ENCODE peak calls at places on chromosome 12, in four cellular contexts. C, Y, F and N are unnamed samples.

GRCh38 chr12:53791735-53792326 is 40.1 kb upstream of the CISTR start:
- DNase-seq in F (no peak), Y (no peak), C (no peak), N (peak)

GRCh38 chr12:113325938-113326337 is 9.0 kb downstream of the SLC8B1 start:
- DNase-seq in C (no peak), Y (peak), F (no peak), N (no peak)

GRCh38 chr12:69872804-69873203 is 47.8 kb downstream of the MYRFL start:
- DNase-seq in Y (no peak), F (no peak), C (no peak), N (peak)

GRCh38 chr12:31819427-31819826 is 90.6 kb upstream of the AMN1 start:
- DNase-seq in F (no peak), C (no peak), Y (no peak), N (peak)

GRCh38 chr12:70214972-70215617 is 28.1 kb upstream of the CNOT2 start:
- DNase-seq in C (no peak), Y (no peak), F (no peak), N (no peak)

GRCh38 chr12:27521066-27521465 is 2.9 kb upstream of the PPFIBP1 start:
- DNase-seq in Y (no peak), F (no peak), C (no peak), N (no peak)

GRCh38 chr12:114218136-114218535 is 187.8 kb downstream of the TBX5 start:
- DNase-seq in C (no peak), F (no peak), Y (no peak), N (no peak)

GRCh38 chr12:130819248-130819576 is 19.8 kb downstream of the STX2 start:
- DNase-seq in F (no peak), C (no peak), Y (no peak), N (no peak)

GRCh38 chr12:109875572-109876131 is 4.7 kb downstream of the GLTP start:
- DNase-seq in F (peak), Y (no peak), C (peak), N (peak)

GRCh38 chr12:19227880-19228210 is 98.3 kb downstream of the PLEKHA5 start:
- DNase-seq in Y (no peak), F (no peak), C (no peak), N (no peak)

GRCh38 chr12:93776581-93777018 is 99.4 kb downstream of the CRADD start:
- DNase-seq in C (no peak), F (no peak), Y (no peak), N (no peak)

GRCh38 chr12:48105321-48105866 is 485 bp downstream of the SENP1 start:
- DNase-seq in F (no peak), Y (no peak), C (no peak), N (peak)

GRCh38 chr12:76311796-76312195 is 36.4 kb downstream of the BBS10 start:
- DNase-seq in F (no peak), C (no peak), Y (no peak), N (peak)

GRCh38 chr12:13539051-13539450 is 342.5 kb downstream of the EMP1 start:
- DNase-seq in C (no peak), F (no peak), Y (no peak), N (no peak)

GRCh38 chr12:28583771-28584261 is 393.6 kb downstream of the CCDC91 start:
- DNase-seq in Y (no peak), C (no peak), F (no peak), N (peak)

GRCh38 chr12:107411792-107412535 is 273.6 kb upstream of the PWP1 start:
- DNase-seq in F (no peak), Y (no peak), C (no peak), N (peak)

GRCh38 chr12:103632554-103633216 is 45.6 kb downstream of the STAB2 start:
- DNase-seq in F (peak), C (peak), Y (peak), N (peak)

GRCh38 chr12:98645572-98646067 is 530 bp downstream of the APAF1 start:
- DNase-seq in F (no peak), Y (no peak), C (no peak), N (peak)

GRCh38 chr12:84723988-84724387 is 188.6 kb downstream of the SLC6A15 start:
- DNase-seq in F (no peak), C (no peak), Y (no peak), N (no peak)

GRCh38 chr12:39906237-39906636 is 199.6 kb downstream of the SLC2A13 start:
- DNase-seq in F (no peak), Y (no peak), C (no peak), N (no peak)

GRCh38 chr12:34401659-34402227 is 379.4 kb downstream of the ALG10 start:
- DNase-seq in Y (peak), F (peak), C (peak), N (no peak)

GRCh38 chr12:52679875-52680274 is 332 bp downstream of the KRT1 start:
- DNase-seq in F (no peak), C (no peak), Y (no peak), N (no peak)

GRCh38 chr12:15583804-15584203 is 205.4 kb downstream of the EPS8 start:
- DNase-seq in F (no peak), Y (no peak), C (no peak), N (no peak)

GRCh38 chr12:8088574-8088973 is 6.5 kb downstream of the NECAP1 start:
- DNase-seq in Y (no peak), F (no peak), C (no peak), N (no peak)

GRCh38 chr12:9032202-9032964 is 43.0 kb downstream of the KLRG1 start:
- DNase-seq in F (no peak), Y (no peak), C (no peak), N (peak)

GRCh38 chr12:103841690-103842584 is 903 bp upstream of the NT5DC3 start:
- DNase-seq in F (peak), Y (peak), C (peak), N (peak)

GRCh38 chr12:115464008-115464672 is 780.2 kb upstream of the TBX3 start:
- DNase-seq in F (no peak), C (no peak), Y (no peak), N (peak)

GRCh38 chr12:29673346-29673745 is 110.4 kb downstream of the TMTC1 start:
- DNase-seq in Y (no peak), C (no peak), F (no peak), N (peak)

GRCh38 chr12:46432325-46432724 is 59.8 kb upstream of the SLC38A2 start:
- DNase-seq in Y (no peak), C (no peak), F (no peak), N (no peak)

GRCh38 chr12:49055978-49056754 is 4.4 kb downstream of the KMT2D start:
- DNase-seq in F (peak), C (no peak), Y (no peak), N (peak)

GRCh38 chr12:74539261-74539660 is 1.6 kb downstream of the ATXN7L3B start:
- DNase-seq in F (no peak), Y (no peak), C (no peak), N (no peak)

GRCh38 chr12:90939382-90939781 is 15.6 kb downstream of the CCER1 start:
- DNase-seq in Y (no peak), F (no peak), C (no peak), N (no peak)

GRCh38 chr12:29234965-29235364 is 85.9 kb downstream of the FAR2 start:
- DNase-seq in Y (no peak), F (no peak), C (no peak), N (peak)

GRCh38 chr12:90995041-90995440 is 9.7 kb downstream of the EPYC start:
- DNase-seq in C (no peak), Y (no peak), F (no peak), N (no peak)

GRCh38 chr12:100123316-100124095 is 19.2 kb downstream of the BLTP3B start:
- DNase-seq in F (no peak), Y (no peak), C (no peak), N (no peak)

GRCh38 chr12:96425321-96425720 is 25.1 kb upstream of the CDK17 start:
- DNase-seq in Y (no peak), C (no peak), F (no peak), N (peak)

GRCh38 chr12:4849024-4849594 is 60.6 kb upstream of the KCNA1 start:
- DNase-seq in F (no peak), C (no peak), Y (no peak), N (peak)

GRCh38 chr12:6788972-6789905 is at the start of gene CD4:
- DNase-seq in C (no peak), F (peak), Y (peak), N (no peak)

GRCh38 chr12:6787309-6787708 is 2.0 kb upstream of the CD4 start:
- DNase-seq in F (no peak), Y (no peak), C (no peak), N (no peak)

GRCh38 chr12:6791931-6792520 is 2.7 kb downstream of the CD4 start:
- DNase-seq in Y (no peak), C (no peak), F (no peak), N (no peak)

GRCh38 chr12:6792522-6793201 is 3.3 kb downstream of the CD4 start:
- DNase-seq in F (peak), C (no peak), Y (peak), N (no peak)

DNA sequence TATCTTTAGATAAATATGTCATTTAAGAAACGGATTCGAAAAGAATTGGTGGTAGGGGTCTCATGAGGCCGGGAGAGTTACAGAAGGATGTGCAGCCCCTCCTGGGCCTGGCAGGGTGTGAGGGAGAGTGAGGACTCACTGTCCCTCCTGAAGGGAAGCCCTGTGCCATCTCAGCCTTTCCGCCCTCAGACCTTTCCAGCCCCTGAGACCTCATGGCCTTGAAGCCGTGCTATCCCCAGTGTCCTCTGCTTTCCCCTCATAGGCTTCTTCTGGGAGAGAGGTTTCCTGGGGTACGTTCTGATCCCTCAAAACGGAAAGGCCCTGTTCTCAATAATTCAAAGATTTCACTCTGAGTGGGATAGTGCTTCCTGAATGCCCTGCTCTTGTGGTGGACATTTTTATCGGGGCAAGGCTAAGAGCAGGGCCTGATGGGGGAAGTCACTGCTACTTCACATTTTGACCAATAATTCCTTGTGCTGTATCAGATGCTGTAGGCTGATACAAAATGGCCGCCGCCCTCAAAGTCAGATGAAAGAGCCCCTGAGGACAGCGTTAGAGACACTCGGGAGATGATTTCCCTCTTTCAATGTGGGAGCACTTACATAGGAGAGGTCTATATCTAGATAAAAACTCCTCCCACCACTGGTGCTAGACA is 1.3 kb downstream of the CD4 start:
- DNase-seq in Y (no peak), C (no peak), F (no peak), N (no peak)
- H3K4me3 ChIP-seq in Y (no peak), C (peak), F (peak), N (no peak)

GRCh38 chr12:120229583-120230325 is 28.8 kb upstream of the RPLP0 start:
- DNase-seq in C (peak), F (peak), Y (peak), N (peak)

GRCh38 chr12:120230974-120231315 is 30.0 kb upstream of the RPLP0 start:
- DNase-seq in F (no peak), C (peak), Y (no peak), N (no peak)

GRCh38 chr12:120230326-120230973 is 29.5 kb upstream of the RPLP0 start:
- DNase-seq in Y (peak), F (peak), C (peak), N (peak)

GRCh38 chr12:120229071-120229582 is 28.2 kb upstream of the RPLP0 start:
- DNase-seq in C (peak), Y (no peak), F (no peak), N (no peak)

GRCh38 chr12:120231316-120232011 is 30.6 kb upstream of the RPLP0 start:
- DNase-seq in C (peak), Y (peak), F (peak), N (peak)
- TF ChIP-seq CTCF in C (peak), Y (no peak), F (peak), N (peak)

DNA sequence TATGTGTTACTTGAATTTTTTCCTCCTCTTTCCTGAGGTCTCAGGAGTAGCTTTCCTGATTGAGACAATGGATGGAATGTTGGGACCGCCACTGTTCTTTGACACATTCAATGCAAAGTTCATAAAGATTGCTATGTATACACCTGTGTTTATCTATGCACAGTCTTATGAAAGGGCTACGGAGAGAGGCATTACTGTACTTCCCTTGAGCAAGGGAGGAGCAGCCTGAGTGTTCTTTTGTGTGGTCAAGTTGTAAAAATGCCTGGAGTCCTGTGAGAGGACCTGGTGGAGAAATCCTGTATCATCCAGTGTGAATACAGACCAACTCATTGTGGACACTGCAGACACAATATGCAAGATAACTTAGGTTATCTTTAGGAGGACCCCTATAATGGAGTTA is 1.2 kb downstream of the SRGAP1 start:
- DNase-seq in F (no peak), Y (no peak), C (no peak), N (peak)
- H3K4me3 ChIP-seq in F (peak), Y (peak), C (no peak), N (peak)

DNA sequence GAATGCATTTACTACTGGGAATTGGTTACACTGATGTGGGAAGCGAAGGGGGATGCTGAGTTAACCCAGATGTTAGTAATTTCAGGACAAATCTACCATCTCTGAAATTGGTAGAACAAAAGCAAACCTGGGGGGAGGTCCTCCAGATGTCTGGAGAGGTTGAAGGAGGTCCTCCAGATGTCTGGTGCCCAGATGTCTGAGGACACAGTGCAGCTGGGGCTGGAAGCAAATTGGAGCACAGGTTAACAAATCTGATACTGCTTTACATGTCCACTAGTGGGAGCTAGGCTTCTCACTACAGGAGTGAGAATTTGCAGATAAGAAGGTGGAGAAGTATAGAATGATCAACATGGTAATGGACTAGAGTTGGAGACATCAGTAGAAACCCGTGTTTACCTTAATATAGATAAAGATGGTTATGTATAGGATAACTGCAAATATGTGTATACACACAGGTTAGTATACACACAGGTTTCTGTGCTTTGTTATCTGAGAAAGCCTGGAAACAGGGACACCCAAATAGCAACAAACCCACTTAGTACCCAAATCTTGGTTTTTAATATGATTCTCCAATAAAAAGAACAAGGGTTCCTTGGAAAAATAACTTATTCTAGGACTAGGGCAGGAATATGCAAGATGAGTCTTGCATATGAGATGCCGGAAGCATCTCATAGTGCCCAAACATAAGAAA is 162.5 kb downstream of the C12orf50 start:
- DNase-seq in C (no peak), F (no peak), Y (no peak), N (peak)
- TF ChIP-seq CTCF in C (peak), F (peak), Y (no peak), N (peak)

GRCh38 chr12:57779736-57780135 is 2.9 kb upstream of the TSFM start:
- DNase-seq in F (no peak), C (no peak), Y (no peak), N (no peak)

GRCh38 chr12:57780284-57780897 is 2.2 kb upstream of the TSFM start:
- DNase-seq in Y (no peak), C (no peak), F (no peak), N (no peak)

GRCh38 chr12:57782243-57782607 is 362 bp upstream of the TSFM start:
- DNase-seq in C (no peak), Y (no peak), F (no peak), N (no peak)

GRCh38 chr12:57781801-57782200 is 786 bp upstream of the TSFM start:
- DNase-seq in Y (no peak), C (no peak), F (no peak), N (no peak)

GRCh38 chr12:57781241-57781640 is 1.3 kb upstream of the TSFM start:
- DNase-seq in C (no peak), F (no peak), Y (no peak), N (no peak)
- H3K4me3 ChIP-seq in C (no peak), F (no peak), Y (no peak), N (no peak)

GRCh38 chr12:2049604-2050540 is 2.9 kb upstream of the CACNA1C start:
- DNase-seq in C (no peak), F (no peak), Y (no peak), N (no peak)

GRCh38 chr12:2052861-2053674 is at the start of gene CACNA1C:
- DNase-seq in C (peak), F (no peak), Y (peak), N (peak)

GRCh38 chr12:2054091-2055018 is 1.6 kb downstream of the CACNA1C start:
- DNase-seq in F (no peak), C (no peak), Y (no peak), N (no peak)

GRCh38 chr12:2053675-2054070 is 886 bp downstream of the CACNA1C start:
- DNase-seq in C (no peak), F (no peak), Y (peak), N (no peak)

GRCh38 chr12:2051700-2052625 is 824 bp upstream of the CACNA1C start:
- DNase-seq in C (no peak), F (no peak), Y (no peak), N (no peak)
- TF ChIP-seq CTCF in C (no peak), F (no peak), Y (no peak), N (no peak)

GRCh38 chr12:73185403-73185802 is 913.2 kb downstream of the TRHDE start:
- DNase-seq in F (no peak), Y (no peak), C (no peak), N (no peak)

GRCh38 chr12:73181244-73181643 is 909.1 kb downstream of the TRHDE start:
- DNase-seq in C (no peak), F (no peak), Y (no peak), N (no peak)

GRCh38 chr12:73187765-73188164 is 915.6 kb downstream of the TRHDE start:
- DNase-seq in Y (no peak), F (no peak), C (no peak), N (no peak)

GRCh38 chr12:73180734-73181133 is 908.6 kb downstream of the TRHDE start:
- DNase-seq in C (no peak), F (no peak), Y (no peak), N (no peak)

DNA sequence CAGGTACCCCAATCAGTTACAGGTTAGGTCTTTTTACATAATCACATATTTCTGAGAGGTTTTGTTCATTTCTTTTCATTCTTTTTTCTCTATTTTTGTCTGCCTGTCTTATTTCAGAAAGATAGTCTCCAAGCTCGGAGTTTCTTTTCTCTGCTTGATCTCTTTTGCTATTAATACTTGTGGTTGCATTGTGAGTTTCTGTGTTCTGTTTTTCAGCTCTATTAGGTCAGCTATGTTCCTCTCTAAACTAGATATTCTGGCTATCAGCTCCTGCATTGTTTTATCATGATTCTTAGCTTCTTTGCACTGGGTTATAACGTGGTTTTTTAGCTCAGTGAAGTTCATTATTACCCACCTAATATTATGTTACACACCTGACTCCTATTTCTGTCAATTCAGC is 914.1 kb downstream of the TRHDE start:
- DNase-seq in F (no peak), C (no peak), Y (no peak), N (no peak)
- H3K4me3 ChIP-seq in F (no peak), C (no peak), Y (no peak), N (no peak)

DNA sequence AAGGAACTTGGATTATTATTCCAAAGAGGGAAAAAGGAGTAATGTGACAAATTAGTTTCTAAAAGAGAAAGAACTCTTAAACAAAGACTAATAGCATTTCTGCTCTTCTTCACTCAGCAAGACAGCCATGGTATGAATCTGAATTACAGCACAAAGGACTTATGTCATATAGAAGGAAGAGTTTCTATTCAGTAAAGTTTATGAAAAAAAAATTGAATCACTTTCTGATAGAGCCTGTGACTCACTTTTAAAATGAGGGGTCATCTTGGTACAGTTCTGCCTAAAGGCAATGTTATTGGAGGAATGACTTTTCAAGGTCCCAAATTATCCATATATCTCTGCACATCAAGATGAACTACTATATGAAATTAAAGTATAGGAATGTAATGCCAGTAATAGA is 101.7 kb downstream of the DUSP6 start:
- DNase-seq in Y (no peak), F (no peak), C (no peak), N (peak)
- TF ChIP-seq CTCF in Y (no peak), F (no peak), C (no peak), N (no peak)

GRCh38 chr12:11731455-11731854 is 82.0 kb downstream of the ETV6 start:
- DNase-seq in C (no peak), F (no peak), Y (no peak), N (peak)
- H3K4me3 ChIP-seq in C (no peak), F (no peak), Y (no peak), N (no peak)